ENCODE peak calls at places on chromosome 16, in four cellular contexts. One of them, this sample, is unnamed.
A peak's percentile ranks its signal among the peaks of the same experiment; 100 is the strongest.

GRCh38 chr16:56357765-56358322 is 67.5 kb downstream of the AMFR start:
- DNase-seq in stomach: peak; percentile 24
- DNase-seq in HS-5: no peak
- DNase-seq in RCC 7860: no peak
- DNase-seq in this sample: no peak

GRCh38 chr16:29854520-29855100 is 8.4 kb downstream of the CDIPT start:
- DNase-seq in stomach: no peak
- DNase-seq in HS-5: no peak
- DNase-seq in RCC 7860: no peak
- DNase-seq in this sample: no peak

GRCh38 chr16:67942200-67942509 is 1.8 kb downstream of the LCAT start:
- DNase-seq in stomach: no peak
- DNase-seq in HS-5: no peak
- DNase-seq in RCC 7860: no peak
- DNase-seq in this sample: no peak

GRCh38 chr16:89176147-89176690 is 4.7 kb downstream of the CDH15 start:
- DNase-seq in stomach: no peak
- DNase-seq in HS-5: no peak
- DNase-seq in RCC 7860: no peak
- DNase-seq in this sample: no peak

GRCh38 chr16:15644306-15644961 is 1.5 kb upstream of the MARF1 start:
- DNase-seq in stomach: no peak
- DNase-seq in HS-5: peak; percentile 37
- DNase-seq in RCC 7860: no peak
- DNase-seq in this sample: no peak

GRCh38 chr16:79564594-79565210 is 35.8 kb downstream of the MAF start:
- DNase-seq in stomach: no peak
- DNase-seq in HS-5: no peak
- DNase-seq in RCC 7860: no peak
- DNase-seq in this sample: peak; percentile 67

GRCh38 chr16:27772093-27772820 is 222.3 kb downstream of the KATNIP start:
- DNase-seq in stomach: no peak
- DNase-seq in HS-5: no peak
- DNase-seq in RCC 7860: no peak
- DNase-seq in this sample: no peak

GRCh38 chr16:88691924-88692560 is 5.7 kb upstream of the SNAI3 start:
- DNase-seq in stomach: no peak
- DNase-seq in HS-5: no peak
- DNase-seq in RCC 7860: no peak
- DNase-seq in this sample: no peak

GRCh38 chr16:66618588-66618987 is 14.1 kb downstream of the CMTM3 start:
- DNase-seq in stomach: no peak
- DNase-seq in HS-5: peak; percentile 93
- DNase-seq in RCC 7860: peak; percentile 97
- DNase-seq in this sample: peak; percentile 96

GRCh38 chr16:70253291-70254094 is 1.8 kb upstream of the EXOSC6 start:
- DNase-seq in stomach: no peak
- DNase-seq in HS-5: no peak
- DNase-seq in RCC 7860: peak; percentile 14
- DNase-seq in this sample: no peak

GRCh38 chr16:85460983-85461813 is 151.9 kb upstream of the GSE1 start:
- DNase-seq in stomach: no peak
- DNase-seq in HS-5: no peak
- DNase-seq in RCC 7860: no peak
- DNase-seq in this sample: no peak

GRCh38 chr16:89174877-89175276 is 3.3 kb downstream of the CDH15 start:
- DNase-seq in stomach: no peak
- DNase-seq in HS-5: no peak
- DNase-seq in RCC 7860: no peak
- DNase-seq in this sample: no peak

GRCh38 chr16:67397812-67398545 is 4.7 kb upstream of the TPPP3 start:
- DNase-seq in stomach: no peak
- DNase-seq in HS-5: no peak
- DNase-seq in RCC 7860: no peak
- DNase-seq in this sample: no peak

GRCh38 chr16:20899503-20900298 is 457 bp downstream of the DCUN1D3 start:
- DNase-seq in stomach: no peak
- DNase-seq in HS-5: no peak
- DNase-seq in RCC 7860: no peak
- DNase-seq in this sample: no peak

GRCh38 chr16:87457724-87458423 is 35.0 kb downstream of the ZCCHC14 start:
- DNase-seq in stomach: no peak
- DNase-seq in HS-5: peak; percentile 79
- DNase-seq in RCC 7860: peak; percentile 96
- DNase-seq in this sample: peak; percentile 99

GRCh38 chr16:68762996-68763756 is 26.1 kb downstream of the CDH1 start:
- DNase-seq in stomach: no peak
- DNase-seq in HS-5: no peak
- DNase-seq in RCC 7860: no peak
- DNase-seq in this sample: no peak

GRCh38 chr16:55569025-55569424 is 2.5 kb downstream of the CAPNS2 start:
- DNase-seq in stomach: no peak
- DNase-seq in HS-5: peak; percentile 30
- DNase-seq in RCC 7860: no peak
- DNase-seq in this sample: no peak

GRCh38 chr16:86452451-86452850 is 57.9 kb upstream of the FOXF1 start:
- DNase-seq in stomach: no peak
- DNase-seq in HS-5: no peak
- DNase-seq in RCC 7860: no peak
- DNase-seq in this sample: no peak

GRCh38 chr16:15857779-15858560 is 1.1 kb upstream of the MYH11 start:
- DNase-seq in stomach: peak; percentile 27
- DNase-seq in HS-5: no peak
- DNase-seq in RCC 7860: no peak
- DNase-seq in this sample: no peak

GRCh38 chr16:81885976-81886586 is 107.0 kb downstream of the PLCG2 start:
- DNase-seq in stomach: no peak
- DNase-seq in HS-5: no peak
- DNase-seq in RCC 7860: no peak
- DNase-seq in this sample: no peak

GRCh38 chr16:67173808-67174705 is 3.7 kb downstream of the NOL3 start:
- DNase-seq in stomach: peak; percentile 94
- DNase-seq in HS-5: peak; percentile 53
- DNase-seq in RCC 7860: peak; percentile 71
- DNase-seq in this sample: no peak

GRCh38 chr16:7268182-7268581 is 64.5 kb upstream of the RBFOX1 start:
- DNase-seq in stomach: no peak
- DNase-seq in HS-5: no peak
- DNase-seq in RCC 7860: peak; percentile 7
- DNase-seq in this sample: no peak

GRCh38 chr16:15509051-15509592 is 74.7 kb downstream of the BMERB1 start:
- DNase-seq in stomach: no peak
- DNase-seq in HS-5: no peak
- DNase-seq in RCC 7860: peak; percentile 66
- DNase-seq in this sample: no peak

This sample was measured in epithelial cell of proximal tubule.